ENCODE peak calls at places on chromosome 7, in four cellular contexts. O, S, D and R are unnamed samples.

GRCh38 chr7:137642031-137642430 is 204.7 kb downstream of the DGKI start:
- DNase-seq in O (no peak), S (peak; percentile 43), D (no peak), R (no peak)

GRCh38 chr7:37545619-37546356 is 97.1 kb upstream of the ELMO1 start:
- DNase-seq in O (no peak), S (no peak), D (no peak), R (no peak)

GRCh38 chr7:138521837-138522461 is 61.9 kb downstream of the TRIM24 start:
- DNase-seq in O (no peak), S (no peak), D (no peak), R (no peak)

GRCh38 chr7:141366098-141366621 is 185.1 kb upstream of the AGK start:
- DNase-seq in O (no peak), S (no peak), D (no peak), R (no peak)

GRCh38 chr7:151247016-151247580 is 1.4 kb downstream of the SMARCD3 start:
- DNase-seq in O (no peak), S (no peak), D (no peak), R (no peak)

GRCh38 chr7:2723138-2723850 is 35.3 kb downstream of the AMZ1 start:
- DNase-seq in O (no peak), S (no peak), D (no peak), R (no peak)

GRCh38 chr7:98420966-98421612 is 20.2 kb upstream of the BAIAP2L1 start:
- DNase-seq in O (peak; percentile 87), S (no peak), D (peak; percentile 68), R (no peak)

GRCh38 chr7:54390565-54390964 is 151.6 kb upstream of the VSTM2A start:
- DNase-seq in O (no peak), S (no peak), D (no peak), R (no peak)

GRCh38 chr7:93985101-93985500 is 19.1 kb downstream of the BET1 start:
- DNase-seq in O (no peak), S (no peak), D (no peak), R (no peak)

GRCh38 chr7:121398246-121398645 is 2.1 kb upstream of the FAM3C start:
- DNase-seq in O (peak; percentile 48), S (no peak), D (peak; percentile 21), R (no peak)

GRCh38 chr7:109094-109493 is 83.3 kb upstream of the FAM20C start:
- DNase-seq in O (no peak), S (no peak), D (no peak), R (no peak)

GRCh38 chr7:157043745-157044144 is 33.3 kb upstream of the MNX1 start:
- DNase-seq in O (no peak), S (no peak), D (no peak), R (no peak)

GRCh38 chr7:26919906-26920530 is 55.6 kb upstream of the SKAP2 start:
- DNase-seq in O (no peak), S (no peak), D (no peak), R (no peak)

GRCh38 chr7:24119852-24120251 is 164.1 kb upstream of the NPY start:
- DNase-seq in O (no peak), S (no peak), D (no peak), R (no peak)

GRCh38 chr7:116249969-116250553 is 39.7 kb downstream of the TES start:
- DNase-seq in O (peak; percentile 32), S (no peak), D (no peak), R (no peak)

GRCh38 chr7:80294321-80294720 is 159.7 kb downstream of the GNAI1 start:
- DNase-seq in O (no peak), S (no peak), D (no peak), R (no peak)

GRCh38 chr7:151705744-151706567 is 171.0 kb downstream of the PRKAG2 start:
- DNase-seq in O (peak; percentile 58), S (no peak), D (peak; percentile 30), R (no peak)

GRCh38 chr7:41003031-41003925 is 699.6 kb downstream of the INHBA start:
- DNase-seq in O (peak; percentile 55), S (no peak), D (no peak), R (peak; percentile 65)

GRCh38 chr7:141042222-141043193 is 27.8 kb upstream of the MRPS33 start:
- DNase-seq in O (no peak), S (no peak), D (no peak), R (no peak)

GRCh38 chr7:70712942-70713341 is 419.0 kb upstream of the GALNT17 start:
- DNase-seq in O (no peak), S (no peak), D (peak; percentile 66), R (no peak)